ENCODE peak calls at places on chromosome 5, in five cellular contexts. K is transverse colon, X is GM23338, V is GM12878, I is suprapubic skin. G is an unnamed sample.

GRCh38 chr5:148491015-148491792 is 107.4 kb downstream of the FBXO38 start:
- DNase-seq in I (no peak), K (no peak), X (no peak), V (no peak), G (no peak)

GRCh38 chr5:107948377-107948776 is 277.6 kb upstream of the EFNA5 start:
- DNase-seq in X (no peak), K (no peak), V (no peak), I (no peak), G (no peak)

GRCh38 chr5:179827684-179828083 is 7.0 kb downstream of the SQSTM1 start:
- DNase-seq in V (no peak), I (no peak), K (peak), X (peak), G (peak)

GRCh38 chr5:119338326-119338957 is 17.4 kb upstream of the TNFAIP8 start:
- DNase-seq in K (no peak), V (no peak), X (no peak), I (no peak), G (no peak)

GRCh38 chr5:60343102-60343501 is 356.9 kb downstream of the DEPDC1B start:
- DNase-seq in I (no peak), K (no peak), X (no peak), V (no peak), G (no peak)

GRCh38 chr5:159531554-159532105 is 201.3 kb upstream of the IL12B start:
- DNase-seq in I (no peak), X (no peak), V (no peak), K (no peak), G (no peak)

GRCh38 chr5:132012385-132013005 is 1.0 kb upstream of the ACSL6 start:
- DNase-seq in V (no peak), K (peak), I (peak), X (peak), G (no peak)

GRCh38 chr5:53330491-53330890 is 149.9 kb upstream of the FST start:
- DNase-seq in V (no peak), K (no peak), X (no peak), I (no peak), G (no peak)

GRCh38 chr5:115869256-115869655 is 27.5 kb downstream of the AP3S1 start:
- DNase-seq in K (no peak), I (no peak), X (no peak), V (no peak), G (no peak)

GRCh38 chr5:37814699-37815098 is 25.1 kb downstream of the GDNF start:
- DNase-seq in X (no peak), I (no peak), V (no peak), K (no peak), G (no peak)

GRCh38 chr5:147481376-147481775 is 28.5 kb downstream of the DPYSL3 start:
- DNase-seq in V (no peak), K (no peak), I (no peak), X (no peak), G (no peak)

GRCh38 chr5:100623719-100624118 is 88.5 kb downstream of the FAM174A start:
- DNase-seq in V (no peak), X (peak), I (no peak), K (no peak), G (no peak)

GRCh38 chr5:9851458-9851857 is 221.3 kb upstream of the TAS2R1 start:
- DNase-seq in X (no peak), V (no peak), I (no peak), K (no peak), G (no peak)

GRCh38 chr5:114977979-114978573 is 191.6 kb downstream of the TRIM36 start:
- DNase-seq in V (no peak), K (no peak), I (no peak), X (no peak), G (no peak)

GRCh38 chr5:132323202-132323601 is 29.0 kb downstream of the SLC22A4 start:
- DNase-seq in V (no peak), I (no peak), X (no peak), K (no peak), G (no peak)

GRCh38 chr5:111855356-111855755 is 98.4 kb upstream of the NREP start:
- DNase-seq in V (no peak), I (no peak), X (no peak), K (no peak), G (no peak)

GRCh38 chr5:78554595-78554994 is 94.0 kb downstream of the LHFPL2 start:
- DNase-seq in X (no peak), I (no peak), V (no peak), K (no peak), G (no peak)

GRCh38 chr5:84885479-84886258 is 501.0 kb upstream of the EDIL3 start:
- DNase-seq in V (no peak), K (no peak), X (no peak), I (no peak), G (no peak)

GRCh38 chr5:108168915-108169314 is 213.0 kb downstream of the FBXL17 start:
- DNase-seq in V (no peak), K (no peak), X (no peak), I (no peak), G (no peak)

GRCh38 chr5:157828949-157829639 is 29.9 kb downstream of the CLINT1 start:
- DNase-seq in X (peak), I (no peak), V (no peak), K (no peak), G (no peak)

GRCh38 chr5:36202521-36202961 is 39.2 kb downstream of the NADK2 start:
- DNase-seq in K (no peak), V (no peak), I (no peak), X (no peak), G (no peak)

GRCh38 chr5:176817864-176818377 is 7.6 kb downstream of the UNC5A start:
- DNase-seq in X (peak), V (no peak), I (no peak), K (no peak), G (no peak)

GRCh38 chr5:147445093-147445492 is 64.8 kb downstream of the DPYSL3 start:
- DNase-seq in X (no peak), I (no peak), K (no peak), V (no peak), G (no peak)

GRCh38 chr5:30401479-30402058 is 791.9 kb upstream of the CDH6 start:
- DNase-seq in V (no peak), I (no peak), K (peak), X (peak), G (peak)

GRCh38 chr5:135246605-135246922 is 152.5 kb downstream of the MACROH2A1 start:
- DNase-seq in I (peak), K (no peak), X (no peak), V (no peak), G (no peak)

GRCh38 chr5:98064118-98064517 is 709.3 kb upstream of the RGMB start:
- DNase-seq in X (no peak), I (no peak), K (no peak), V (no peak), G (no peak)

GRCh38 chr5:122182491-122182921 is 53.2 kb downstream of the ZNF474 start:
- DNase-seq in K (peak), V (no peak), X (peak), I (peak), G (peak)

GRCh38 chr5:179118338-179118737 is 58.2 kb downstream of the ZNF354C start:
- DNase-seq in V (no peak), X (no peak), I (no peak), K (no peak), G (no peak)

GRCh38 chr5:139646912-139647391 is 1.2 kb upstream of the CXXC5 start:
- DNase-seq in I (peak), K (peak), V (no peak), X (peak), G (no peak)

GRCh38 chr5:158313739-158314464 is 455.0 kb upstream of the CLINT1 start:
- DNase-seq in I (no peak), K (no peak), X (peak), V (no peak), G (no peak)

GRCh38 chr5:135319928-135320606 is 79.0 kb downstream of the MACROH2A1 start:
- DNase-seq in V (no peak), I (peak), X (peak), K (no peak), G (no peak)

GRCh38 chr5:112779531-112779930 is 41.8 kb downstream of the APC start:
- DNase-seq in K (no peak), V (no peak), I (no peak), X (no peak), G (no peak)

GRCh38 chr5:167626341-167627118 is 664.9 kb upstream of the WWC1 start:
- DNase-seq in I (no peak), K (no peak), X (no peak), V (no peak), G (no peak)

GRCh38 chr5:58765058-58765457 is 182.2 kb downstream of the RAB3C start:
- DNase-seq in K (no peak), V (no peak), I (no peak), X (no peak), G (no peak)

GRCh38 chr5:123721721-123722276 is 209.8 kb downstream of the CSNK1G3 start:
- DNase-seq in K (no peak), I (no peak), X (no peak), V (no peak), G (no peak)
- TF ChIP-seq POLR2AphosphoS5 in K (no peak), I (no peak), X (no peak), V (no peak), G (no peak)

GRCh38 chr5:118195215-118195614 is 793.1 kb downstream of the DTWD2 start:
- DNase-seq in I (no peak), V (no peak), K (no peak), X (no peak), G (no peak)
- H3K4me3 ChIP-seq in I (no peak), V (no peak), K (no peak), X (no peak), G (no peak)

DNA sequence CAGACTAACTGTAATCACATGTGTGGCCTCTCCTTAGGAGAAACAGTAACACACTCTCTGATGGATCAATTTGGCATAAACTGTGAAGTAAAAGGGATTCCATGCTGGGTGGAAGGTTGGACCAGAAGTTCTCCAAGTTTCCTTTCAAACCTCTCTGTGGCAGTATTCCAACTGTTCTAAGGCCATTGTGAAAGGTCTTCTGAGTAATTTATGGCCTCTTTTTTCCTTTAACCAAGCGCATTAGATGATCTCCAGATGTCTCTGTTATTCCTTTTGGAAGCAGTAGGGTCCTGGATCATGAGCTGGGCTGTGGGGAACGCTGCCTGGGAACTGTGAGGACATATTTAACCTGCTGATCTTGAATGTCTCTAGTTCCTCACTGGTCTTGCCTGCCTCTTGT is 80.6 kb upstream of the IL6ST start:
- DNase-seq in I (peak), X (no peak), K (peak), V (no peak), G (no peak)
- TF ChIP-seq POLR2AphosphoS5 in I (peak), X (no peak), K (peak), V (no peak), G (peak)

GRCh38 chr5:61626639-61627282 is 294.7 kb downstream of the ZSWIM6 start:
- DNase-seq in K (no peak), I (no peak), V (no peak), X (no peak), G (no peak)
- H3K4me3 ChIP-seq in K (peak), I (peak), V (no peak), X (peak), G (peak)

GRCh38 chr5:169873642-169874041 is 106.7 kb downstream of the INSYN2B start:
- DNase-seq in I (no peak), X (no peak), K (no peak), V (no peak), G (no peak)
- TF ChIP-seq POLR2AphosphoS5 in I (no peak), X (no peak), K (no peak), V (no peak), G (no peak)

GRCh38 chr5:55364537-55365055 is 56.8 kb downstream of the MTREX start:
- DNase-seq in V (peak), I (no peak), K (no peak), X (no peak), G (no peak)

GRCh38 chr5:55372130-55372925 is 64.5 kb downstream of the MTREX start:
- DNase-seq in V (no peak), X (no peak), I (no peak), K (no peak), G (no peak)

GRCh38 chr5:55371145-55371544 is 63.4 kb downstream of the MTREX start:
- DNase-seq in X (no peak), I (no peak), V (no peak), K (no peak), G (no peak)

GRCh38 chr5:55370291-55370925 is 62.6 kb downstream of the MTREX start:
- DNase-seq in V (no peak), K (no peak), X (no peak), I (no peak), G (no peak)
- H3K4me3 ChIP-seq in V (no peak), K (no peak), X (no peak), I (no peak), G (no peak)

GRCh38 chr5:76476639-76477038 is 73.6 kb downstream of the IQGAP2 start:
- DNase-seq in K (no peak), V (no peak), I (no peak), X (no peak), G (no peak)

GRCh38 chr5:76475358-76475757 is 72.3 kb downstream of the IQGAP2 start:
- DNase-seq in I (no peak), K (no peak), X (peak), V (no peak), G (no peak)

GRCh38 chr5:76474377-76474776 is 71.3 kb downstream of the IQGAP2 start:
- DNase-seq in V (no peak), X (no peak), K (no peak), I (no peak), G (no peak)

GRCh38 chr5:76477061-76477460 is 74.0 kb downstream of the IQGAP2 start:
- DNase-seq in K (no peak), I (no peak), X (no peak), V (no peak), G (no peak)

DNA sequence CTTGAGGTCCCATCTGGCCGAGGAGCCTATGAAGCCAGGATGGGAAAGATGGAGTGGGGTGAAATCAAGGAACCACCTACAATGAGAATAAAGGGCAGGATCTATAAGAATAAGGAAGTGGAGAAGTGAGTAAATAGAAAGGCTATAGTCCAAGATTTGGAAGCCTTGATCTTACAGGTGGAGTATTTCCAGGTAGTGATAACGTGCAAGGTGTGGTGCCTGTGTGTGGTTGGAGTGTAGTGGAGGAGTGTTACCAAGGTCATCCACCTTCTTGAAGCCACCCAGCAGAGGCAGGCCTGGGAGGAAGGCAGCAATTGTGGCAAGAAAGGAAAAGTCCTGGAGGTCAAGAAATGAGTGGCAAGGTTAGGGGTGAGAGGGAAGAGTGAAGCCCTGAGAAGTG is 72.9 kb downstream of the IQGAP2 start:
- DNase-seq in V (no peak), K (peak), I (no peak), X (no peak), G (no peak)
- TF ChIP-seq POLR2AphosphoS5 in V (no peak), K (peak), I (no peak), X (no peak), G (no peak)